ENCODE peak calls at places on chromosomes 11 and 22, in five cellular contexts. One of them, this sample, is unnamed.
A peak's percentile ranks its signal among the peaks of the same experiment; 100 is the strongest.

GRCh38 chr22:39814899-39815298 is 78.7 kb downstream of the ENTHD1 start:
- DNase-seq in HepG2: no peak
- DNase-seq in K562: no peak
- DNase-seq in H1: no peak
- DNase-seq in GM12878: no peak
- DNase-seq in this sample: no peak

GRCh38 chr22:21669026-21669425 is 3.2 kb downstream of the PPIL2 start:
- DNase-seq in HepG2: no peak
- DNase-seq in H1: no peak
- DNase-seq in GM12878: no peak
- DNase-seq in K562: no peak
- DNase-seq in this sample: no peak

GRCh38 chr11:66846671-66847091 is 3.4 kb downstream of the RCE1 start:
- DNase-seq in GM12878: no peak
- DNase-seq in HepG2: no peak
- DNase-seq in H1: no peak
- DNase-seq in K562: no peak
- DNase-seq in this sample: no peak

GRCh38 chr11:3001496-3001895 is 9.4 kb upstream of the NAP1L4 start:
- DNase-seq in HepG2: no peak
- DNase-seq in GM12878: no peak
- DNase-seq in K562: no peak
- DNase-seq in H1: no peak
- DNase-seq in this sample: peak; percentile 55

GRCh38 chr22:27857441-27857840 is 55.9 kb upstream of the MN1 start:
- DNase-seq in K562: no peak
- DNase-seq in GM12878: no peak
- DNase-seq in HepG2: no peak
- DNase-seq in H1: no peak
- DNase-seq in this sample: no peak

GRCh38 chr11:130637566-130637965 is 189.1 kb downstream of the ADAMTS15 start:
- DNase-seq in H1: no peak
- DNase-seq in GM12878: no peak
- DNase-seq in K562: no peak
- DNase-seq in HepG2: no peak
- DNase-seq in this sample: no peak

GRCh38 chr11:36155770-36156485 is 133.3 kb downstream of the COMMD9 start:
- DNase-seq in K562: no peak
- DNase-seq in GM12878: no peak
- DNase-seq in H1: no peak
- DNase-seq in HepG2: no peak
- DNase-seq in this sample: no peak

GRCh38 chr22:40721266-40721665 is 42.0 kb downstream of the MCHR1 start:
- DNase-seq in H1: no peak
- DNase-seq in K562: no peak
- DNase-seq in HepG2: peak; percentile 40
- DNase-seq in GM12878: no peak
- DNase-seq in this sample: peak; percentile 50

GRCh38 chr11:35946766-35947165 is 2.9 kb downstream of the LDLRAD3 start:
- DNase-seq in H1: no peak
- DNase-seq in GM12878: no peak
- DNase-seq in HepG2: no peak
- DNase-seq in K562: no peak
- DNase-seq in this sample: no peak

GRCh38 chr22:38638734-38639133 is 17.5 kb downstream of the FAM227A start:
- DNase-seq in HepG2: peak; percentile 32
- DNase-seq in H1: no peak
- DNase-seq in GM12878: no peak
- DNase-seq in K562: peak; percentile 25
- DNase-seq in this sample: no peak

GRCh38 chr11:1548221-1549070 is 23.6 kb downstream of the DUSP8 start:
- DNase-seq in GM12878: no peak
- DNase-seq in K562: no peak
- DNase-seq in HepG2: no peak
- DNase-seq in H1: peak; percentile 81
- DNase-seq in this sample: peak; percentile 76

GRCh38 chr11:128407962-128408361 is 179.4 kb downstream of the ETS1 start:
- DNase-seq in H1: no peak
- DNase-seq in GM12878: no peak
- DNase-seq in HepG2: no peak
- DNase-seq in K562: no peak
- DNase-seq in this sample: no peak

GRCh38 chr11:112498701-112499100 is 238.0 kb upstream of the PLET1 start:
- DNase-seq in H1: no peak
- DNase-seq in K562: no peak
- DNase-seq in GM12878: no peak
- DNase-seq in HepG2: no peak
- DNase-seq in this sample: no peak

GRCh38 chr11:125999234-125999880 is 53.5 kb downstream of the VSIG10L2 start:
- DNase-seq in K562: no peak
- DNase-seq in H1: no peak
- DNase-seq in GM12878: no peak
- DNase-seq in HepG2: no peak
- DNase-seq in this sample: no peak

GRCh38 chr11:16002942-16003341 is 353.4 kb downstream of the SOX6 start:
- DNase-seq in HepG2: no peak
- DNase-seq in GM12878: no peak
- DNase-seq in H1: no peak
- DNase-seq in K562: no peak
- DNase-seq in this sample: no peak

GRCh38 chr22:33756508-33756949 is 163.7 kb downstream of the LARGE1 start:
- DNase-seq in HepG2: no peak
- DNase-seq in GM12878: no peak
- DNase-seq in H1: no peak
- DNase-seq in K562: no peak
- DNase-seq in this sample: peak; percentile 14

GRCh38 chr11:78809931-78810481 is 235.3 kb upstream of the NARS2 start:
- DNase-seq in H1: no peak
- DNase-seq in HepG2: no peak
- DNase-seq in GM12878: no peak
- DNase-seq in K562: no peak
- DNase-seq in this sample: peak; percentile 45

GRCh38 chr11:47917643-47918369 is 62.6 kb upstream of the PTPRJ start:
- DNase-seq in GM12878: no peak
- DNase-seq in K562: peak; percentile 82
- DNase-seq in HepG2: peak; percentile 20
- DNase-seq in H1: no peak
- DNase-seq in this sample: peak; percentile 67
- TF ChIP-seq GABPA in GM12878: no peak
- TF ChIP-seq GABPA in K562: no peak
- TF ChIP-seq GABPA in HepG2: no peak
- TF ChIP-seq GABPA in H1: no peak
- TF ChIP-seq GABPA in this sample: peak; percentile 36

GRCh38 chr22:46072030-46072881 is 78.1 kb upstream of the PPARA start:
- DNase-seq in H1: peak; percentile 68
- DNase-seq in K562: no peak
- DNase-seq in GM12878: no peak
- DNase-seq in HepG2: no peak
- DNase-seq in this sample: no peak

GRCh38 chr22:46069518-46070214 is 80.7 kb upstream of the PPARA start:
- DNase-seq in K562: no peak
- DNase-seq in H1: no peak
- DNase-seq in GM12878: no peak
- DNase-seq in HepG2: no peak
- DNase-seq in this sample: peak; percentile 78

GRCh38 chr22:46071451-46072029 is 78.8 kb upstream of the PPARA start:
- DNase-seq in K562: no peak
- DNase-seq in GM12878: no peak
- DNase-seq in HepG2: no peak
- DNase-seq in H1: peak; percentile 76
- DNase-seq in this sample: peak; percentile 88

GRCh38 chr22:46070215-46070721 is 80.1 kb upstream of the PPARA start:
- DNase-seq in K562: no peak
- DNase-seq in GM12878: no peak
- DNase-seq in H1: peak; percentile 74
- DNase-seq in HepG2: peak; percentile 10
- DNase-seq in this sample: no peak

GRCh38 chr22:46070722-46071450 is 79.4 kb upstream of the PPARA start:
- DNase-seq in K562: no peak
- DNase-seq in HepG2: no peak
- DNase-seq in GM12878: no peak
- DNase-seq in H1: peak; percentile 71
- DNase-seq in this sample: peak; percentile 88
- TF ChIP-seq USF2 in K562: no peak
- TF ChIP-seq USF2 in HepG2: no peak
- TF ChIP-seq USF2 in GM12878: no peak
- TF ChIP-seq USF2 in H1: no peak
- TF ChIP-seq USF2 in this sample: no peak

DNA sequence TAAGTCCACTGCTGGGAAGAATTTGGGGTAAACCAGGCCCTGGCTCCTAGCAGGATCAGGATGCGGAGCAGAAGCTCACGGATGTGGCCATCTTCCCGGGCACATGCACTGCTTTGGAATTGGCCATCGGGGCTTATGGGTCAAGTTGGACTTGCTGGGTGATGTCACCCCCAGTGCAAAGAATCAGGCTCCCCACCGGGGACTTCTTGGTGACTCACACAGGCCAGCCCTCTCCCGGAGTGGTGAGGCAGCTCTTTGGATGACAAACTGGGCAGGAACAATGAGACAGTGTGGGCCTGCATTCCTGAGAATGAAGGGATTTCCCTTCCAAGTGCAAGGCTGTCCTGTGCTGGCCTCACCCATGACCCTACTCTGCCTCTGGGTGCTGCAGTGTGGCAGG is 128.8 kb upstream of the ANO1 start:
- DNase-seq in HepG2: peak; percentile 53
- DNase-seq in GM12878: no peak
- DNase-seq in K562: peak; percentile 37
- DNase-seq in H1: no peak
- DNase-seq in this sample: no peak
- TF ChIP-seq GABPA in HepG2: no peak
- TF ChIP-seq GABPA in GM12878: no peak
- TF ChIP-seq GABPA in K562: no peak
- TF ChIP-seq GABPA in H1: no peak
- TF ChIP-seq GABPA in this sample: no peak

DNA sequence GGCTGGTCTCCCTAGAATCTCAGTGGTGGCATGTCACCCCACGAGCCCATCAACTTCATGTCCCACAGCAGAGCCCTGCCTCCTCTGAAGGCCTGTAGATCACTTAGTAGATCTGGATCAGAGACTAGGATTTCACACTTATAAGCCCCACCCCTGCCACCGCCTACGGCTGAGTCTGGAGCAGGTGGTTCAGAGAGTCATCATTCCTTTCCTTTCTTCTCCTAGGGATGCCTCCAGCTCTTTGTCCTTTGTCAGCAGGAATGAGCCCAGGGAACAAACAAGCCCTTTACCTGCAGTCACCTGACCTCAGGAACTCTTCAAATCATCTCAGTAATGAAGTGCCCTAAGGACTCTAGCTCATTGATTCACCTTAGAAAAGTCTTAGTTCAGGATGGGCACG is 37.8 kb downstream of the SCGB1A1 start:
- DNase-seq in K562: no peak
- DNase-seq in HepG2: no peak
- DNase-seq in H1: no peak
- DNase-seq in GM12878: no peak
- DNase-seq in this sample: no peak
- TF ChIP-seq USF2 in K562: no peak
- TF ChIP-seq USF2 in HepG2: no peak
- TF ChIP-seq USF2 in H1: no peak
- TF ChIP-seq USF2 in GM12878: no peak
- TF ChIP-seq USF2 in this sample: no peak

GRCh38 chr11:63639195-63639832 is 25.1 kb upstream of the PLAAT3 start:
- DNase-seq in H1: no peak
- DNase-seq in K562: no peak
- DNase-seq in HepG2: no peak
- DNase-seq in GM12878: no peak
- DNase-seq in this sample: no peak
- TF ChIP-seq GABPA in H1: no peak
- TF ChIP-seq GABPA in K562: no peak
- TF ChIP-seq GABPA in HepG2: no peak
- TF ChIP-seq GABPA in GM12878: no peak
- TF ChIP-seq GABPA in this sample: no peak

DNA sequence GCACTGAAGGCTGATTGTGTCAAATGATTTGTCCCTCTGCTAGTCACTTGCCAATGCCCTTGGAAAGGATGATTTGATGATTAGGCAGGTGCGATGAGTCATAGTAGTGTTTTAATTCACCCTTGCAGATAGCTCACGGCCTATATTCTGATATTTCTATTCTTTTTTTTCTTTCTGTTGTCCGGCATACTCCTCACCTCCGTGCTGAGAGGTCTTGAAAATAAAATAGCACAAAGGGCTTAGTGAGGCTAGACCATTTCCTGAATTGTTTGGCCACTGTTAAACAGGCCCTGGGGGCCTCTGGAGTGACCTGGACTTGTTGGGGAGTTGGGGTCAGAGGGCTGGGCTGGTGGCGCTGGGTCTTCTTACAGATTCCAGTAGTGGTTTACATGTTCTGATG is 99.8 kb downstream of the ZBTB16 start:
- DNase-seq in K562: no peak
- DNase-seq in GM12878: no peak
- DNase-seq in HepG2: no peak
- DNase-seq in H1: no peak
- DNase-seq in this sample: no peak
- TF ChIP-seq USF2 in K562: no peak
- TF ChIP-seq USF2 in GM12878: no peak
- TF ChIP-seq USF2 in HepG2: no peak
- TF ChIP-seq USF2 in H1: no peak
- TF ChIP-seq USF2 in this sample: no peak

DNA sequence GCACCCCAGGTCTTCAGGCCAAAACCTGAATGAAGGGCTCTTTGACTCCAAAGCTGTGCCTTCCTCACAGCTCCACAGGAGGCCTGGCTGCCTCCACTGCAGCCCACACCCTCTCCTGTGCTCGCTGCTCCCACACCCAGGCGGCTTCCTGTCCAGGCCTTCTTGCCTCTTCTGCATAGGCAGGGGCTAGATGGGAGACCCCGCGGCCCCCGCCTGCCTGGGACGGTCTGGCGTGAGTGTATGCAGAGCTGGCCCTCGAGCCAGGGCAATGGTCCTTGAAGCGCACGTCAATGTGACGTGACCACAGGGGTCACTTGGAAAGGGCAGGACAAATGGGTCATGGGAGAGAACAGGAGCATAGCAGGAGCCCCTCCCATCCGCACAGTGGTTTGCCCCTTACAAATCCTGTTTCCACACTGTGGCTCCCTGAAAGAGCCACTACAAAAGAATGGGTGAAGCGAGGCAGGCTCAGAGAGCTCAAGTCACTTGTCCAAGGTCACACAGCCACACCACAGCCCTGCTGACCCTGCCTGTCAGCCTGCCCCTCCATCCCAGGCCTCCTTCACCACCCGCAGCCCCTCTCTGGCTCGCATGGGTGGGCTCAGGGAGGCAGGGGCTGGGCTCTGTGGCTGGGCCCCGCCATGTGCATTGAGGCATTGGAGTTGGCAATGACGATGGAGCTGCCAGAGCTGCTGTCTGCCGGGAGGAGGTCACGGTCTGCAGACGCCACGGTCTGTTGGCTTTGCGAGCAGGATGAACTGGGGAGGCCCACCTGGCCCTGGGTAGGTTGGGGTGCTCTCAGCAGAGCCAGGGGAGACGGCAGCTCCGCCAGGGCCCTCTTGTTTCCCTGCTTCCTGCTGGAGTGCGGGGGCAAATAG is 71.2 kb upstream of the WNT11 start:
- DNase-seq in GM12878: no peak
- DNase-seq in H1: no peak
- DNase-seq in K562: no peak
- DNase-seq in HepG2: no peak
- DNase-seq in this sample: no peak
- TF ChIP-seq GABPA in GM12878: no peak
- TF ChIP-seq GABPA in H1: no peak
- TF ChIP-seq GABPA in K562: no peak
- TF ChIP-seq GABPA in HepG2: no peak
- TF ChIP-seq GABPA in this sample: no peak